ENCODE peak calls at places on chromosomes 16 and 17, in eight cellular contexts. K is natural killer cell; R is ELF-1; S is A172; B is activated CD4-positive, alpha-beta T cell treated with anti-CD3 and anti-CD28 coated beads, Interleukin-2, amount 50 U/mL, for 1 hour; O is AG09319; A is RWPE1; L is retina. P is an unnamed sample.

GRCh38 chr17:48051706-48052486 is 3.7 kb downstream of the NFE2L1 start:
- DNase-seq in K (no peak), R (peak; percentile 89), S (no peak), B (no peak), O (peak; percentile 84), A (peak; percentile 67), L (no peak), P (no peak)

GRCh38 chr16:86508947-86509758 is 1.2 kb upstream of the FOXF1 start:
- DNase-seq in K (no peak), R (peak; percentile 76), S (no peak), B (no peak), O (peak; percentile 72), A (peak; percentile 34), L (peak; percentile 85), P (no peak)

GRCh38 chr17:8518858-8519257 is 83.2 kb downstream of the NDEL1 start:
- DNase-seq in K (no peak), R (no peak), S (no peak), B (no peak), O (no peak), A (no peak), L (no peak), P (no peak)

GRCh38 chr17:51255673-51256072 is 4.2 kb downstream of the MBTD1 start:
- DNase-seq in K (no peak), R (no peak), S (no peak), B (no peak), O (no peak), A (no peak), L (no peak), P (no peak)

GRCh38 chr17:32388613-32389459 is 38.9 kb downstream of the ZNF207 start:
- DNase-seq in K (no peak), R (no peak), S (no peak), B (no peak), O (no peak), A (no peak), L (no peak), P (no peak)

GRCh38 chr16:10622036-10622921 is 41.9 kb upstream of the EMP2 start:
- DNase-seq in K (no peak), R (peak; percentile 83), S (no peak), B (no peak), O (no peak), A (no peak), L (no peak), P (no peak)

GRCh38 chr17:7282752-7283321 is 1.3 kb downstream of the SLC2A4 start:
- DNase-seq in K (no peak), R (no peak), S (no peak), B (no peak), O (no peak), A (no peak), L (no peak), P (no peak)

GRCh38 chr16:10356870-10357842 is 28.7 kb upstream of the ATF7IP2 start:
- DNase-seq in K (no peak), R (no peak), S (no peak), B (no peak), O (no peak), A (no peak), L (no peak), P (no peak)

GRCh38 chr17:79407385-79407784 is 203.5 kb downstream of the RBFOX3 start:
- DNase-seq in K (no peak), R (no peak), S (no peak), B (no peak), O (no peak), A (no peak), L (no peak), P (no peak)

GRCh38 chr16:8851761-8852403 is 16.9 kb downstream of the CARHSP1 start:
- DNase-seq in K (no peak), R (no peak), S (no peak), B (no peak), O (no peak), A (no peak), L (no peak), P (no peak)

GRCh38 chr16:65178151-65178550 is 56.3 kb upstream of the CDH11 start:
- DNase-seq in K (no peak), R (no peak), S (peak; percentile 44), B (no peak), O (no peak), A (no peak), L (no peak), P (no peak)

GRCh38 chr16:56861092-56861610 is 3.9 kb upstream of the SLC12A3 start:
- DNase-seq in K (no peak), R (peak; percentile 96), S (peak; percentile 55), B (no peak), O (no peak), A (no peak), L (no peak), P (no peak)

GRCh38 chr16:57616871-57617270 is 11.6 kb upstream of the ADGRG1 start:
- DNase-seq in K (no peak), R (no peak), S (no peak), B (no peak), O (no peak), A (no peak), L (no peak), P (no peak)